ENCODE peak calls at places on chromosome 5, in six cellular contexts. V is HFFc6, A is BJ, P is foreskin fibroblast, D is heart left ventricle, U is neural crest cell. G is an unnamed sample.

GRCh38 chr5:145506451-145506850 is 328.7 kb downstream of the PRELID2 start:
- DNase-seq in V (no peak), A (no peak), P (no peak), D (no peak), U (no peak), G (no peak)

GRCh38 chr5:134561871-134562296 is 36.4 kb downstream of the JADE2 start:
- DNase-seq in V (peak; percentile 44), A (no peak), P (no peak), D (peak; percentile 68), U (peak; percentile 41), G (no peak)

GRCh38 chr5:153794327-153794726 is 244.4 kb downstream of the FAM114A2 start:
- DNase-seq in V (no peak), A (no peak), P (no peak), D (no peak), U (no peak), G (no peak)

GRCh38 chr5:126499278-126499677 is 76.1 kb downstream of the GRAMD2B start:
- DNase-seq in V (no peak), A (no peak), P (no peak), D (no peak), U (no peak), G (no peak)

GRCh38 chr5:125081101-125081500 is 334.7 kb upstream of the ZNF608 start:
- DNase-seq in V (no peak), A (no peak), P (no peak), D (no peak), U (no peak), G (no peak)

GRCh38 chr5:40360685-40361084 is 319.0 kb upstream of the PTGER4 start:
- DNase-seq in V (no peak), A (no peak), P (no peak), D (no peak), U (no peak), G (no peak)

GRCh38 chr5:179605026-179605833 is 18.2 kb downstream of the HNRNPH1 start:
- DNase-seq in V (no peak), A (no peak), P (peak; percentile 70), D (no peak), U (no peak), G (no peak)

GRCh38 chr5:59709346-59709821 is 184.1 kb downstream of the PDE4D start:
- DNase-seq in V (no peak), A (no peak), P (no peak), D (no peak), U (no peak), G (no peak)

GRCh38 chr5:171676286-171676944 is 109.2 kb upstream of the SMIM23 start:
- DNase-seq in V (no peak), A (no peak), P (no peak), D (peak; percentile 39), U (no peak), G (no peak)

GRCh38 chr5:140381972-140382371 is 19.7 kb upstream of the ANKHD1 start:
- DNase-seq in V (no peak), A (no peak), P (no peak), D (no peak), U (no peak), G (no peak)

GRCh38 chr5:65663804-65664521 is 39.1 kb downstream of the SHLD3 start:
- DNase-seq in V (peak; percentile 22), A (no peak), P (no peak), D (no peak), U (no peak), G (no peak)

GRCh38 chr5:2378976-2379375 is 372.5 kb downstream of the IRX2 start:
- DNase-seq in V (no peak), A (no peak), P (no peak), D (no peak), U (no peak), G (no peak)

GRCh38 chr5:6910950-6911349 is 197.7 kb downstream of the TENT4A start:
- DNase-seq in V (peak; percentile 16), A (no peak), P (no peak), D (no peak), U (no peak), G (no peak)

GRCh38 chr5:107295914-107296313 is 374.8 kb downstream of the EFNA5 start:
- DNase-seq in V (no peak), A (no peak), P (no peak), D (no peak), U (no peak), G (no peak)

GRCh38 chr5:51495672-51496071 is 112.4 kb downstream of the ISL1 start:
- DNase-seq in V (peak; percentile 91), A (peak; percentile 72), P (peak; percentile 74), D (no peak), U (no peak), G (no peak)

GRCh38 chr5:141855265-141856029 is 22.8 kb downstream of the PCDH1 start:
- DNase-seq in V (no peak), A (no peak), P (no peak), D (peak; percentile 72), U (no peak), G (no peak)

GRCh38 chr5:173916233-173916632 is 28.1 kb downstream of the CPEB4 start:
- DNase-seq in V (no peak), A (no peak), P (no peak), D (no peak), U (no peak), G (no peak)

GRCh38 chr5:173920024-173920753 is 32.0 kb downstream of the CPEB4 start:
- DNase-seq in V (no peak), A (no peak), P (no peak), D (no peak), U (no peak), G (no peak)

GRCh38 chr5:173919443-173919842 is 31.3 kb downstream of the CPEB4 start:
- DNase-seq in V (peak; percentile 11), A (no peak), P (no peak), D (no peak), U (no peak), G (no peak)

GRCh38 chr5:173915310-173916005 is 27.3 kb downstream of the CPEB4 start:
- DNase-seq in V (no peak), A (no peak), P (no peak), D (no peak), U (no peak), G (no peak)

GRCh38 chr5:173917788-173918786 is 29.9 kb downstream of the CPEB4 start:
- DNase-seq in V (peak; percentile 78), A (peak; percentile 51), P (peak; percentile 74), D (peak; percentile 58), U (peak; percentile 17), G (no peak)
- TF ChIP-seq CTCF in V (no peak), A (no peak), P (no peak), D (no peak), U (peak; percentile 15), G (no peak)

DNA sequence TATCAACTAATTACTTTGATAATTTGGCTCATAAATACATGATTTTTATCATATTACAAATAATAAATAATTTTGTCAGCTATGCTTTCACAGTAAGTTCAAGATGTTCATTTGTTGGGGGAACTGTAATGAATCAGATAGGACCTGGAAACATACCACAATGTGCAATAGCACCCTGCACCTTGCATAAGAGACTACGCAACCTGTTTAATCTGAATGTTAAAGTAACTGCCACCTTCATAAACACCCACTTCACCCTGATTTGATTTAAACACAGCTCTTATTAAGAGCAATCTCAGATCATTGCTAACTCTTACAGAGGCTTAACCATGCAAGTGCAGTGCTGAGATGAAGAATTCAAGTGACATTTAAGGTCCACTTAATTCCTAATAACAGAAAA is 69.1 kb upstream of the GABRA1 start:
- DNase-seq in V (no peak), A (no peak), P (no peak), D (no peak), U (no peak), G (no peak)
- TF ChIP-seq CTCF in V (no peak), A (no peak), P (no peak), D (no peak), U (no peak), G (no peak)

GRCh38 chr5:175849153-175849552 is 22.2 kb upstream of the CPLX2 start:
- DNase-seq in V (no peak), A (no peak), P (no peak), D (no peak), U (no peak), G (no peak)

GRCh38 chr5:175847061-175847460 is 24.3 kb upstream of the CPLX2 start:
- DNase-seq in V (no peak), A (no peak), P (no peak), D (no peak), U (no peak), G (no peak)

GRCh38 chr5:175846332-175846731 is 25.0 kb upstream of the CPLX2 start:
- DNase-seq in V (no peak), A (no peak), P (no peak), D (no peak), U (no peak), G (no peak)

GRCh38 chr5:175848676-175849075 is 22.7 kb upstream of the CPLX2 start:
- DNase-seq in V (no peak), A (no peak), P (no peak), D (no peak), U (no peak), G (no peak)

GRCh38 chr5:175847503-175847902 is 23.9 kb upstream of the CPLX2 start:
- DNase-seq in V (no peak), A (no peak), P (no peak), D (no peak), U (no peak), G (no peak)
- TF ChIP-seq CTCF in V (peak; percentile 58), A (peak; percentile 36), P (no peak), D (no peak), U (peak; percentile 26), G (no peak)

DNA sequence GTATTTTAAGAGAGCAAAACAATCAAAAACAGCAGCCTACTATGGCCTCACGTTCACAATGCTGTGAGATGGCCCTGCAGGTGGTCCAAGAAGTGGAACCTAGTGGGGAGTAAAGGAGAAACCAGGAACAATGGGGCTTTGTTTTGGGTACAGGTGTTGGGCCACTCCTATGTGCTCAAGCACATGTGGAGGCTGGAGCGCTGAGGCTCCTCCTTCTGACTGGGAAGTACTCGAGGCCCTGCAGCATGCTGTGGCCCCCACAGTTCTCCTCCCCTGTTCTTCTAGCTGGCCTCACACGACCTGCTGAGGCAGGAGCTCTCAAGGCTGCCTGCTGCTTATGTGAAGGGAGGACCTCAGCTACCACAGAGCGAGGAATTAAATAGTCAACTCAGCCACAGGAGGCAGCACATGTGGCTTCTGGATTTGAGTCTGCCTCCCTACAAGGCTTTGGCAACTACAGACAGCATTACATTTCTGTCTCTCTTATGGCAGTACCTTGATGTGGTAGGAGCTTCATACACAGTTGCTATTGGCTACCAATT is 482.3 kb downstream of the SPOCK1 start:
- DNase-seq in V (no peak), A (no peak), P (no peak), D (no peak), U (no peak), G (no peak)
- TF ChIP-seq CTCF in V (no peak), A (no peak), P (no peak), D (no peak), U (peak; percentile 15), G (no peak)

GRCh38 chr5:177496111-177497010 is 1.0 kb downstream of the PDLIM7 start:
- DNase-seq in V (peak; percentile 92), A (no peak), P (peak; percentile 95), D (peak; percentile 88), U (peak; percentile 66), G (no peak)

GRCh38 chr5:177495243-177496060 is 2.0 kb downstream of the PDLIM7 start:
- DNase-seq in V (peak; percentile 78), A (no peak), P (peak; percentile 91), D (peak; percentile 79), U (peak; percentile 66), G (no peak)

GRCh38 chr5:177492841-177493240 is 4.6 kb downstream of the PDLIM7 start:
- DNase-seq in V (no peak), A (no peak), P (no peak), D (no peak), U (no peak), G (no peak)

GRCh38 chr5:177493795-177494355 is 3.5 kb downstream of the PDLIM7 start:
- DNase-seq in V (no peak), A (no peak), P (no peak), D (no peak), U (no peak), G (no peak)

GRCh38 chr5:177494356-177495195 is 2.8 kb downstream of the PDLIM7 start:
- DNase-seq in V (peak; percentile 87), A (peak; percentile 60), P (peak; percentile 88), D (peak; percentile 83), U (no peak), G (peak; percentile 44)
- TF ChIP-seq CTCF in V (peak; percentile 68), A (peak; percentile 67), P (peak; percentile 50), D (peak; percentile 39), U (peak; percentile 16), G (no peak)

G was measured in activated B cell treated with CpG ODN at 0.5 μM for 24 hours.